ENCODE peak calls at places on chromosome 16, in four cellular contexts. Z is A549, M is IMR-90, V is HepG2. J is an unnamed sample.

GRCh38 chr16:6032438-6032837 is 934.8 kb upstream of the EEF2KMT start:
- DNase-seq in Z (no peak), M (no peak), V (no peak), J (no peak)

GRCh38 chr16:53082509-53082908 is 27.7 kb downstream of the CHD9 start:
- DNase-seq in Z (no peak), M (no peak), V (no peak), J (no peak)

GRCh38 chr16:51359141-51359960 is 208.3 kb upstream of the SALL1 start:
- DNase-seq in Z (no peak), M (peak; percentile 5), V (no peak), J (peak; percentile 73)

GRCh38 chr16:85959686-85960085 is 60.7 kb downstream of the IRF8 start:
- DNase-seq in Z (no peak), M (no peak), V (no peak), J (no peak)

GRCh38 chr16:54456291-54456690 is 169.7 kb upstream of the IRX3 start:
- DNase-seq in Z (no peak), M (no peak), V (no peak), J (no peak)

GRCh38 chr16:23889189-23889588 is 53.4 kb downstream of the PRKCB start:
- DNase-seq in Z (no peak), M (no peak), V (no peak), J (no peak)

GRCh38 chr16:25065899-25066298 is 45.6 kb upstream of the LCMT1 start:
- DNase-seq in Z (no peak), M (no peak), V (peak; percentile 15), J (peak; percentile 28)

GRCh38 chr16:9844361-9844760 is 337.9 kb downstream of the GRIN2A start:
- DNase-seq in Z (peak; percentile 6), M (no peak), V (no peak), J (no peak)

GRCh38 chr16:88013766-88014165 is 62.5 kb downstream of the BANP start:
- DNase-seq in Z (no peak), M (no peak), V (no peak), J (no peak)

GRCh38 chr16:71439531-71439930 is 2.3 kb downstream of the TLE7 start:
- DNase-seq in Z (no peak), M (no peak), V (no peak), J (no peak)

GRCh38 chr16:71441348-71441781 is 489 bp downstream of the TLE7 start:
- DNase-seq in Z (no peak), M (no peak), V (no peak), J (peak; percentile 54)

GRCh38 chr16:71443714-71444113 is 1.9 kb upstream of the TLE7 start:
- DNase-seq in Z (no peak), M (no peak), V (no peak), J (no peak)

GRCh38 chr16:71442041-71442440 is at the start of gene TLE7:
- DNase-seq in Z (no peak), M (no peak), V (no peak), J (no peak)

GRCh38 chr16:71440669-71441347 is 1.0 kb downstream of the TLE7 start:
- DNase-seq in Z (no peak), M (no peak), V (peak; percentile 33), J (peak; percentile 57)
- TF ChIP-seq RFX5 in Z (no peak), M (no peak), V (no peak), J (no peak)

GRCh38 chr16:16021988-16022682 is 72.7 kb downstream of the ABCC1 start:
- DNase-seq in Z (peak; percentile 97), M (peak; percentile 97), V (peak; percentile 88), J (peak; percentile 82)
- H3K27ac ChIP-seq in Z (peak overlapping the region; percentile 97), M (peak overlapping the region; percentile 93), V (peak overlapping the region; percentile 4), J (peak overlapping the region; percentile 82)

GRCh38 chr16:66510711-66511614 is 39.0 kb downstream of the TK2 start:
- DNase-seq in Z (peak; percentile 35), M (no peak), V (no peak), J (no peak)
- TF ChIP-seq RFX5 in Z (no peak), M (no peak), V (no peak), J (no peak)

DNA sequence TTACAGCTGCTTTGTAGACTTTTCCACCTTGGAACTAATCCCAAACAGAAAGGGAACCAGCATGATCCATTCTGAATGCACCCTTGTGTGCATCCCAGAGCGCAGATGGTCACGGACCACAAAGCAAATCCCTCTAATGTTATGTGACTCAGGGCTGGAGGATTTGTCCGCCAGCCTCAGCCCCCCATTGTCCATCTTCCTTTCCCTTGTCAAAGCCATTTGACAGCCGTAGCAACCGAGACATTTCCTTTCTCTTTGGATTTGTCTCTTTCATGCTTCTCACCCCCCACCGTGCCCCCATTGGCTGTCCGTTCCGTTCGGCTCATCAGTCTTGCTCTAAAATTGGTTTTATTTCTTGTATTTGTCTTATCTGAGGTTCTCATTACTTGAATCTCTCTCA is 163.5 kb upstream of the ERCC4 start:
- DNase-seq in Z (no peak), M (no peak), V (no peak), J (no peak)
- H3K27ac ChIP-seq in Z (no peak overlapping the region), M (no peak overlapping the region), V (no peak overlapping the region), J (no peak overlapping the region)

GRCh38 chr16:67514382-67514828 is 14.2 kb upstream of the RIPOR1 start:
- DNase-seq in Z (peak; percentile 89), M (peak; percentile 84), V (peak; percentile 87), J (peak; percentile 61)
- TF ChIP-seq RFX5 in Z (no peak), M (no peak), V (no peak), J (no peak)

GRCh38 chr16:78161023-78161729 is 61.7 kb downstream of the WWOX start:
- DNase-seq in Z (no peak), M (no peak), V (no peak), J (no peak)
- H3K27ac ChIP-seq in Z (no peak overlapping the region), M (no peak overlapping the region), V (no peak overlapping the region), J (no peak overlapping the region)

GRCh38 chr16:65547799-65548446 is 426.1 kb upstream of the CDH11 start:
- DNase-seq in Z (no peak), M (peak; percentile 93), V (no peak), J (peak; percentile 21)
- TF ChIP-seq RFX5 in Z (no peak), M (no peak), V (no peak), J (no peak)

GRCh38 chr16:16007743-16008111 is 58.3 kb downstream of the ABCC1 start:
- DNase-seq in Z (no peak), M (no peak), V (no peak), J (no peak)

GRCh38 chr16:16008666-16009065 is 59.2 kb downstream of the ABCC1 start:
- DNase-seq in Z (no peak), M (no peak), V (no peak), J (no peak)

GRCh38 chr16:16006650-16007049 is 57.2 kb downstream of the ABCC1 start:
- DNase-seq in Z (no peak), M (no peak), V (no peak), J (no peak)

GRCh38 chr16:16010194-16010593 is 60.8 kb downstream of the ABCC1 start:
- DNase-seq in Z (no peak), M (no peak), V (no peak), J (no peak)

DNA sequence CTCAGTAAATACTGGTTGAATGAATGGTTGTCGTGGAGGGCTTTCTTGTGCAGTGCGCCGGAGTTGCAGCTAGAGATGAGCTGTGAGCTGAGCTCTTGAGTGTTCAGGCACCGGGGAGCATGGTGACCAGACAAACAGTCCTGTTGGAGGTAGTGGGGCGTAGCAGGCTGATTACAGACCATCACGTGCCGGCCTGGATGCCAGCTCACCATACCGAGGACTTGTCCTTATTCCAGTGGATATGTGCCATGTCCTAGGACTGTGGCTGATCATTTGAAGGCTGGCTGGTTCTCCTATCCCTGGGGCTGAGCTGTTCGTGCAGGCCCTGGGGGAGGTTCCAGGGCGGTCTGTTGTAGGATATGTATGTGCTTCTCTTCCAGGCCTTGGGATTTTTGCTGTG is 60.0 kb downstream of the ABCC1 start:
- DNase-seq in Z (no peak), M (no peak), V (no peak), J (no peak)
- H3K27ac ChIP-seq in Z (no peak overlapping the region), M (peak overlapping the region; percentile 32), V (no peak overlapping the region), J (no peak overlapping the region)

DNA sequence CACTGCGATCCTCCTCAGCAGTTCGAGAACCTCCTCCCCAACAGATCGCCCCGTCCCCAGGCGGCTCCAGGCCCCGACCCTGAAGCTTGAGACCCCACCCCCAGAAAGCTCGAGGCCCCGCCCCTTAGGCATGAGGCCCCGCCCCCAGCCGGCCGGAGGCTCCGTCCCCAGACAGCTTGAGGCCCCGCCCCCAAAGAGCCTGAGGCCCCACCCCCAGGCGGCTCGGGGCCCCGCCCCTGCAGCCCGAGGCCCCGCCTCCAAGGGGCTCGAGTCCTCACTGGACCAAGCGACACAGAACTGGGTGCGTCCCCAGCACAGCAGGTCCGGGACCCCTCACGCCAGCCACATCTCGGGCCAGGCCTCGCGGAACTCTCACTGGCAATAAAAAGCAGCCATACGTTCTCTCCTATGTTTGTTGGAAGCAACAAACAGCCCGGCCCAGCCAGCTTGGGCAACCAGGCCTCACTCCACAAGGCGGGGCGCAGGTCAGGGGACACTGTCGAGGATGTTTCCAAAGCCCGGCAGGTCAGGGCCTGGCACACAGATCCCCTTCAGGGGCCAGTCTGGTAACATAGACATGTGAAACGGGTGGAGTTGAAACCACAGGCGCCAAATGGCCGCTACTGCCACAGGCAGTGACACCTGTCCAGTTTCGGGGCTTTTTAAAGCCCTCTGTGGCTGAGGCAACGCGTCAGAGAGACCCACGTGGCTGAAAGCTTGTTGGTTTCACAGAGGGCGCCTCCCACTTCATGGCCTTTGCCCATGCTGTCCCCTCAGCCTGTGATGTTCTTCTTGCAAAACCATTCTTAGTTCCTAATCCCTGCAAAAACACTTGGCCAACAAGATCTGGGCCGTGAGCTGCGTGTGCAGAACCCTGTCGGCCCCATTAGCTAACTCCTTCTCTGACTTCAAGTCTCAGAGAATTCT is 224.2 kb downstream of the PARN start:
- DNase-seq in Z (peak; percentile 59), M (no peak), V (peak; percentile 90), J (peak; percentile 75)
- TF ChIP-seq RFX5 in Z (no peak), M (no peak), V (no peak), J (no peak)

GRCh38 chr16:84751947-84752346 is 52.1 kb downstream of the USP10 start:
- DNase-seq in Z (no peak), M (no peak), V (no peak), J (no peak)

GRCh38 chr16:84749072-84749471 is 49.3 kb downstream of the USP10 start:
- DNase-seq in Z (no peak), M (no peak), V (no peak), J (no peak)

GRCh38 chr16:84752600-84752999 is 52.8 kb downstream of the USP10 start:
- DNase-seq in Z (no peak), M (no peak), V (no peak), J (no peak)

GRCh38 chr16:84749815-84750214 is 50.0 kb downstream of the USP10 start:
- DNase-seq in Z (no peak), M (no peak), V (no peak), J (no peak)

GRCh38 chr16:84751241-84751640 is 51.4 kb downstream of the USP10 start:
- DNase-seq in Z (no peak), M (no peak), V (no peak), J (no peak)
- H3K27ac ChIP-seq in Z (no peak overlapping the region), M (no peak overlapping the region), V (no peak overlapping the region), J (no peak overlapping the region)

J was measured in SK-N-SH.